ENCODE peak calls at places on chromosomes 11 and 22, in seven cellular contexts. I is activated CD4-positive, CD25-positive, alpha-beta regulatory T cell; G is COR-L47; F is GM13977; H is fibroblast of the aortic adventitia; B is stimulated activated CD8-positive, alpha-beta memory T cell treated with anti-CD3 and anti-CD28 coated beads, Interleukin-15, amount 100 ng/mL, for 24 hours; P is stimulated activated CD4-positive, alpha-beta T cell treated with anti-CD3 and anti-CD28 coated beads, Interleukin-12 subunit alpha, Interleukin-12 subunit beta, amount 100 ng/mL, for 4 hours. M is an unnamed sample.

GRCh38 chr11:107708787-107709186 is 3.1 kb downstream of the SLN start:
- DNase-seq in I (no peak), G (no peak), F (no peak), H (no peak), B (no peak), P (no peak), M (no peak)

GRCh38 chr11:28442113-28442512 is 333.9 kb downstream of the METTL15 start:
- DNase-seq in I (no peak), G (no peak), F (no peak), H (peak), B (no peak), P (no peak), M (no peak)

GRCh38 chr11:43948341-43949185 is 6.1 kb downstream of the C11orf96 start:
- DNase-seq in I (no peak), G (no peak), F (no peak), H (no peak), B (no peak), P (no peak), M (no peak)

GRCh38 chr11:122649133-122649532 is 6.4 kb upstream of the UBASH3B start:
- DNase-seq in I (no peak), G (no peak), F (no peak), H (no peak), B (no peak), P (no peak), M (no peak)

GRCh38 chr22:49892226-49892899 is 25.9 kb downstream of the ALG12 start:
- DNase-seq in I (no peak), G (no peak), F (no peak), H (no peak), B (no peak), P (no peak), M (no peak)

GRCh38 chr11:130181295-130182272 is 22.0 kb downstream of the ST14 start:
- DNase-seq in I (no peak), G (peak), F (no peak), H (peak), B (no peak), P (no peak), M (no peak)

GRCh38 chr11:34318111-34319037 is 39.4 kb downstream of the ABTB2 start:
- DNase-seq in I (no peak), G (no peak), F (no peak), H (peak), B (no peak), P (no peak), M (no peak)

GRCh38 chr22:33746501-33746928 is 173.8 kb downstream of the LARGE1 start:
- DNase-seq in I (no peak), G (no peak), F (no peak), H (no peak), B (no peak), P (no peak), M (no peak)

GRCh38 chr11:5289696-5290095 is 12.1 kb downstream of the OR51B4 start:
- DNase-seq in I (no peak), G (no peak), F (no peak), H (no peak), B (no peak), P (no peak), M (no peak)

GRCh38 chr11:3222941-3223905 is 4.6 kb upstream of the MRGPRG start:
- DNase-seq in I (no peak), G (no peak), F (peak), H (no peak), B (no peak), P (no peak), M (no peak)

GRCh38 chr11:40819230-40819629 is 640.2 kb downstream of the LRRC4C start:
- DNase-seq in I (no peak), G (no peak), F (no peak), H (no peak), B (no peak), P (no peak), M (no peak)

GRCh38 chr11:92152245-92152644 is 72.4 kb upstream of the FAT3 start:
- DNase-seq in I (no peak), G (no peak), F (no peak), H (no peak), B (no peak), P (no peak), M (no peak)

GRCh38 chr11:59551651-59552521 is 40.5 kb downstream of the OR4D9 start:
- DNase-seq in I (no peak), G (peak), F (no peak), H (peak), B (no peak), P (no peak), M (no peak)

GRCh38 chr11:61021661-61022212 is 50.3 kb downstream of the CD6 start:
- DNase-seq in I (peak), G (no peak), F (peak), H (no peak), B (peak), P (peak), M (no peak)

GRCh38 chr11:89495951-89496350 is 4.8 kb upstream of the NOX4 start:
- DNase-seq in I (no peak), G (no peak), F (no peak), H (peak), B (no peak), P (no peak), M (peak)

GRCh38 chr11:32817181-32817842 is 12.4 kb upstream of the PRRG4 start:
- DNase-seq in I (no peak), G (no peak), F (no peak), H (no peak), B (no peak), P (no peak), M (no peak)

GRCh38 chr11:16841481-16841880 is 103.0 kb downstream of the C11orf58 start:
- DNase-seq in I (no peak), G (no peak), F (no peak), H (no peak), B (no peak), P (no peak), M (no peak)

GRCh38 chr11:17593466-17594245 is 46.6 kb downstream of the OTOG start:
- DNase-seq in I (no peak), G (no peak), F (no peak), H (no peak), B (no peak), P (no peak), M (no peak)

GRCh38 chr11:45150943-45151342 is 4.5 kb downstream of the PRDM11 start:
- DNase-seq in I (no peak), G (no peak), F (no peak), H (no peak), B (no peak), P (no peak), M (no peak)

GRCh38 chr22:23072911-23073491 is 2.7 kb downstream of the GNAZ start:
- DNase-seq in I (no peak), G (no peak), F (no peak), H (no peak), B (no peak), P (no peak), M (no peak)

GRCh38 chr22:46726986-46727317 is 11.1 kb downstream of the CERK start:
- DNase-seq in I (no peak), G (no peak), F (peak), H (no peak), B (no peak), P (no peak), M (no peak)

GRCh38 chr11:128653828-128654231 is 40.0 kb upstream of the FLI1 start:
- DNase-seq in I (no peak), G (no peak), F (no peak), H (peak), B (no peak), P (no peak), M (peak)

GRCh38 chr11:100515087-100515486 is 172.0 kb upstream of the ARHGAP42 start:
- DNase-seq in I (no peak), G (no peak), F (no peak), H (peak), B (no peak), P (no peak), M (peak)

GRCh38 chr11:130052556-130052955 is 17.1 kb upstream of the APLP2 start:
- DNase-seq in I (no peak), G (no peak), F (no peak), H (peak), B (no peak), P (no peak), M (no peak)

GRCh38 chr11:76026862-76027261 is 179.4 kb downstream of the WNT11 start:
- DNase-seq in I (no peak), G (no peak), F (no peak), H (no peak), B (no peak), P (no peak), M (no peak)

GRCh38 chr11:105840391-105840790 is 181.6 kb downstream of the MSANTD4 start:
- DNase-seq in I (no peak), G (no peak), F (no peak), H (no peak), B (no peak), P (no peak), M (no peak)

GRCh38 chr11:21561589-21561988 is 631.3 kb upstream of the ANO5 start:
- DNase-seq in I (no peak), G (no peak), F (no peak), H (no peak), B (no peak), P (no peak), M (no peak)

GRCh38 chr22:49404576-49405199 is 423.0 kb downstream of the BRD1 start:
- DNase-seq in I (no peak), G (no peak), F (no peak), H (no peak), B (no peak), P (no peak), M (no peak)

GRCh38 chr11:61571869-61572268 is 9.0 kb downstream of the SYT7 start:
- DNase-seq in I (no peak), G (no peak), F (no peak), H (no peak), B (no peak), P (no peak), M (no peak)

GRCh38 chr11:118015385-118015841 is 29.2 kb downstream of the IL10RA start:
- DNase-seq in I (no peak), G (no peak), F (no peak), H (no peak), B (no peak), P (no peak), M (no peak)

GRCh38 chr22:31532060-31532459 is 35.7 kb downstream of the SFI1 start:
- DNase-seq in I (no peak), G (no peak), F (no peak), H (peak), B (no peak), P (no peak), M (no peak)